ENCODE peak calls at places on chromosome 18, in seven cellular contexts. P, E, R, K, F, Z and Q are unnamed samples.

GRCh38 chr18:79466591-79466990 is 70.9 kb downstream of the NFATC1 start:
- DNase-seq in P (no peak), E (no peak), R (no peak), K (peak; percentile 67), F (peak; percentile 72), Z (peak; percentile 58), Q (no peak)

GRCh38 chr18:36673452-36673851 is 155.3 kb downstream of the TPGS2 start:
- DNase-seq in P (no peak), E (no peak), R (no peak), K (no peak), F (no peak), Z (no peak), Q (no peak)

GRCh38 chr18:10439898-10440297 is 14.5 kb upstream of the APCDD1 start:
- DNase-seq in P (no peak), E (no peak), R (no peak), K (no peak), F (no peak), Z (no peak), Q (no peak)

GRCh38 chr18:54280206-54280550 is 10.9 kb downstream of the POLI start:
- DNase-seq in P (no peak), E (no peak), R (no peak), K (no peak), F (no peak), Z (no peak), Q (no peak)

GRCh38 chr18:66587430-66587829 is 16.5 kb downstream of the CDH19 start:
- DNase-seq in P (no peak), E (no peak), R (no peak), K (no peak), F (no peak), Z (no peak), Q (no peak)

GRCh38 chr18:65942854-65943253 is 192.0 kb downstream of the CDH7 start:
- DNase-seq in P (no peak), E (no peak), R (no peak), K (no peak), F (no peak), Z (peak; percentile 56), Q (no peak)

GRCh38 chr18:5317186-5317585 is 21.7 kb upstream of the ZBTB14 start:
- DNase-seq in P (no peak), E (no peak), R (no peak), K (no peak), F (no peak), Z (no peak), Q (peak; percentile 36)

GRCh38 chr18:37481491-37481890 is 84.1 kb downstream of the CELF4 start:
- DNase-seq in P (no peak), E (no peak), R (no peak), K (no peak), F (no peak), Z (no peak), Q (peak; percentile 60)

GRCh38 chr18:63427566-63427965 is 5.3 kb upstream of the VPS4B start:
- DNase-seq in P (no peak), E (no peak), R (no peak), K (no peak), F (no peak), Z (no peak), Q (no peak)

GRCh38 chr18:63421514-63421913 is 762 bp downstream of the VPS4B start:
- DNase-seq in P (no peak), E (no peak), R (no peak), K (no peak), F (no peak), Z (no peak), Q (peak; percentile 15)

GRCh38 chr18:63422862-63423304 is 607 bp upstream of the VPS4B start:
- DNase-seq in P (no peak), E (no peak), R (no peak), K (no peak), F (no peak), Z (peak; percentile 16), Q (no peak)

DNA sequence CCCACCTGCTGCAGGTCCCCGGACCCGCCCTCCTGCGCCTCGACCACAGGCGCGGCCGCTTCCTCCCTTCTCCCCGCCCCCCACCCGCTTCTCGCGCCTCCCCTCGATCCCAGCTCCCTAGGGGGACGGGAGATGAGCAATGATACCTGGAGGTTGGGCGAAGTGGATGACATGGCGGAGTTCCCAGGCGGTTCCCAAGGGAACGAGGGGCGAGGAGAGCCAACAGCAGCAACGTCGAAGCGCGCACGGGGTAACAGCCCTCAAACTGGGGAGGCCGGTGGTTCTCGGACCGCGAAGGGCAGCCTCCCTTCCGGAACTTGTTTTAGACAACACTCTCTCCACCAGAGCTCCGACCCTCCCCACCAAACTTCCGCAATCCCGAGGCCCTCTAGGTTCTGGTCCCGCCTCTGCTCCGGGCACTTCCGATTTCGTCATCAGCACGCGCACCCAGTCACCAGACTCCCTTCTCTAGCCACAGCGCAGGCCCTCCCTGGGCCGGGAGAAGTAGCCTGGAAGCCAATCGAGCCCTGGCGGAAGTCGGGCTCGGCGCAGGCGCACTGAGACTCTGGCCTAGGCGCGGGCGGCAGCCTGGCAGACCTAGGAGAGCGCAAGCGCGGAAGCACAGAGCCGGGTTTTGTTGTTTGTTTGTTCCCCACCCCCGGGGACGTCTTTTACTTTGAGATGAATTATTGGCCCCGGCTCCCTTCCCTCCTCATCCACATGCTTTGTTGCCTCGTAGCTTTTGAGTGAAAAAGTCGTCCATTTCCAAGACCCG is at the start of gene VPS4B:
- DNase-seq in P (peak; percentile 99), E (peak; percentile 99), R (peak; percentile 100), K (peak; percentile 96), F (peak; percentile 100), Z (peak; percentile 99), Q (peak; percentile 100)
- TF ChIP-seq CTCF in P (no peak), E (peak; percentile 5), R (no peak), K (no peak), F (no peak), Z (no peak), Q (no peak)

GRCh38 chr18:23313379-23313778 is 139.7 kb upstream of the RIOK3 start:
- DNase-seq in P (no peak), E (no peak), R (no peak), K (no peak), F (no peak), Z (no peak), Q (no peak)
- TF ChIP-seq CTCF in P (no peak), E (no peak), R (no peak), K (no peak), F (no peak), Z (no peak), Q (no peak)

DNA sequence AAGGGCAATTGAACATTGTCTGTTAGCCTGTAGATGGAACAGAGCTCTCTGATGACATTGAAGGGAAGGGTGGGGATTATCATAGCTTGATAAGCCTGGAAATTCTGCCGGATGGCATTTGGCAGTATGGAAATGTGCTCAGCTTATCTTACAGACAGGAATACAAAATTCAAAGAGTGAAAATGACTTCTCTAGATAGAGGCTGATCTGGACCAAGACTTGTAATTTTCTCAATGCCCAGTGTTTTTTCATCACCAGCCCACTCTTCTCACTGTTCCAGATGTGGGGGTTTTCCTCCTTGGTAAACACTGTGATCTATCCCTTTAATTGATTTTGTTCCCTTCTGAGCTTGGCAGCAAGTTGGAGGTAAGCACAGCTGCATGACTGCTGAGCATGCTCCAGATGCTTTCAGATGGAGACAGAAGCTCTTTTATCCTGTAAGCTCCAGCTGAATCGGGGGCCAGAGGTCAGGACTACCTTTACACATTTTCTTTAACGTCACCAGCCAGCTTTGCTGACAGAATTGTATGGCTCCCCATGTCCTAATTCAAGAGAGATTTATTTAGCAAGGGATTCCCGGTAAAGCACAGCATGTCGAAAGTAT is 287.4 kb upstream of the TCF4 start:
- DNase-seq in P (no peak), E (no peak), R (no peak), K (no peak), F (no peak), Z (no peak), Q (no peak)
- TF ChIP-seq CTCF in P (no peak), E (no peak), R (no peak), K (no peak), F (no peak), Z (no peak), Q (no peak)

GRCh38 chr18:22368066-22368465 is 49.6 kb downstream of the CTAGE1 start:
- DNase-seq in P (no peak), E (no peak), R (no peak), K (no peak), F (no peak), Z (no peak), Q (no peak)

DNA sequence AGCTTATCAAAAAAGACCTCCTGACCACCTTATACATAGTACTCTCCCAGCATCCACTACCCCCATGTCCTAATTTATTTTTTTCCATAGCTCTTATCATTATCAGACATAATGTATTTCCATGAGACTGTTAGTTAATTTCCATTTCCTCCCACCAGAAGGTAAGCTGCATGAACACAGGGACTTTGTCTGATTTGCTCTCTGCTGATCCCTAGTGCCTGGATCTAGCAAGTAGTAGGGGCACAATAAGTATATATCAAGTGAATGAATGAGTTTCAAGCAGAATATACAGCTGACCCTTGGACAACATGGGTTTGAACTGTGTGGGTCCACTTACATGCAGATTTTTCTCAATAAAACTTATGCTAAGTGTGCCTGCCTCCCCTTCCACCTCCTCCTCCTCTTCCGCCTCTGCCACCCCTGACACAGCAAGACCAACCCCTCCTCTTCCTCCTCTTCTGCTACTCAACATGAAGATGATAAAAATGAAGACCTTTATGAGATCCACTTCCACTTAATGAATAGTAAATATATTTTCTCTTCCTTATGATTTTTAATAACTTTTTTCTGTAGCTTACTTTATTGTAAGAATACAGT is 53.8 kb downstream of the CTAGE1 start:
- DNase-seq in P (no peak), E (no peak), R (peak; percentile 34), K (no peak), F (no peak), Z (no peak), Q (peak; percentile 62)
- TF ChIP-seq CTCF in P (peak; percentile 28), E (peak; percentile 43), R (no peak), K (no peak), F (no peak), Z (no peak), Q (peak; percentile 52)

GRCh38 chr18:13614318-13614643 is 112.1 kb downstream of the FAM210A start:
- DNase-seq in P (no peak), E (no peak), R (no peak), K (no peak), F (no peak), Z (no peak), Q (no peak)
- TF ChIP-seq CTCF in P (no peak), E (no peak), R (no peak), K (no peak), F (no peak), Z (no peak), Q (no peak)

DNA sequence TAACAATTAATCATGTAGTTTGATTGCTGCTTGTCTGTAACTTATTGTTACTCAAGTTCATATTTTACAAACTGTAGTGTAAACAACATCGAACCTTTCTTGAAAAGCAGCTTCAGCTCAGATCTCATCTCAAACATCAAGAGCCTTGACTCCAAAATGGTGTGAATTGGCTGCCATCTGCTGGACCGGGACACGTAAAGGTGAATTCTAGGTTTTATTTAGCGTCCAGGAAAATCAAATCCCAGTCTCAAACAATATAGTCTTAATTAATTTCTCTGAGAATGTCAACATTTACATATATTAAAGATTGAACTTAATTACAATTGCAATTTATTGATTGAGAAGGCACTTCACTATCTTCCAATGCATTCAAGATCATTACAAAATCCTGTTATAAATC is 453.0 kb downstream of the GALR1 start:
- DNase-seq in P (no peak), E (peak; percentile 16), R (peak; percentile 5), K (no peak), F (no peak), Z (peak; percentile 21), Q (peak; percentile 10)
- TF ChIP-seq CTCF in P (no peak), E (peak; percentile 9), R (no peak), K (peak; percentile 19), F (no peak), Z (peak; percentile 13), Q (no peak)